ENCODE peak calls at places on chromosomes 11 and 22, in four cellular contexts. One of them, this sample, is unnamed.

GRCh38 chr11:62806611-62807121 is 1.4 kb upstream of the NXF1 start:
- DNase-seq in NCI-H2227 treated with DMSO at 0.1 percent for 48 hours: peak; percentile 16
- DNase-seq in HEK293T: no peak
- DNase-seq in nucleus accumbens: no peak
- DNase-seq in this sample: no peak

GRCh38 chr11:120139316-120140069 is 1.6 kb upstream of the TRIM29 start:
- DNase-seq in nucleus accumbens: no peak
- DNase-seq in HEK293T: no peak
- DNase-seq in NCI-H2227 treated with DMSO at 0.1 percent for 48 hours: no peak
- DNase-seq in this sample: no peak

GRCh38 chr11:57205046-57205671 is 23.4 kb downstream of the LRRC55 start:
- DNase-seq in nucleus accumbens: no peak
- DNase-seq in NCI-H2227 treated with DMSO at 0.1 percent for 48 hours: no peak
- DNase-seq in HEK293T: no peak
- DNase-seq in this sample: no peak

GRCh38 chr11:2888266-2888968 is 2.8 kb upstream of the CDKN1C start:
- DNase-seq in nucleus accumbens: peak; percentile 58
- DNase-seq in HEK293T: peak; percentile 81
- DNase-seq in NCI-H2227 treated with DMSO at 0.1 percent for 48 hours: peak; percentile 80
- DNase-seq in this sample: peak; percentile 98

GRCh38 chr11:64148200-64148916 is 17.6 kb downstream of the MACROD1 start:
- DNase-seq in HEK293T: peak; percentile 80
- DNase-seq in NCI-H2227 treated with DMSO at 0.1 percent for 48 hours: peak; percentile 85
- DNase-seq in nucleus accumbens: peak; percentile 82
- DNase-seq in this sample: peak; percentile 86

GRCh38 chr11:69126286-69126685 is 29.4 kb upstream of the SMIM38 start:
- DNase-seq in NCI-H2227 treated with DMSO at 0.1 percent for 48 hours: no peak
- DNase-seq in nucleus accumbens: no peak
- DNase-seq in HEK293T: no peak
- DNase-seq in this sample: no peak

GRCh38 chr22:21775061-21775460 is 39.5 kb upstream of the YPEL1 start:
- DNase-seq in NCI-H2227 treated with DMSO at 0.1 percent for 48 hours: no peak
- DNase-seq in nucleus accumbens: no peak
- DNase-seq in HEK293T: no peak
- DNase-seq in this sample: peak; percentile 94

GRCh38 chr22:29581799-29582198 is 886 bp upstream of the NIPSNAP1 start:
- DNase-seq in NCI-H2227 treated with DMSO at 0.1 percent for 48 hours: no peak
- DNase-seq in HEK293T: no peak
- DNase-seq in nucleus accumbens: no peak
- DNase-seq in this sample: no peak

GRCh38 chr11:132784441-132784840 is 747.9 kb downstream of the OPCML start:
- DNase-seq in NCI-H2227 treated with DMSO at 0.1 percent for 48 hours: no peak
- DNase-seq in nucleus accumbens: no peak
- DNase-seq in HEK293T: no peak
- DNase-seq in this sample: no peak

GRCh38 chr11:32079511-32079910 is 11.4 kb upstream of the RCN1 start:
- DNase-seq in NCI-H2227 treated with DMSO at 0.1 percent for 48 hours: no peak
- DNase-seq in HEK293T: no peak
- DNase-seq in nucleus accumbens: no peak
- DNase-seq in this sample: no peak

GRCh38 chr11:19853016-19853415 is 140.4 kb downstream of the NAV2 start:
- DNase-seq in HEK293T: no peak
- DNase-seq in NCI-H2227 treated with DMSO at 0.1 percent for 48 hours: no peak
- DNase-seq in nucleus accumbens: no peak
- DNase-seq in this sample: no peak

GRCh38 chr22:37179622-37180420 is 8.2 kb downstream of the C1QTNF6 start:
- DNase-seq in nucleus accumbens: no peak
- DNase-seq in HEK293T: no peak
- DNase-seq in NCI-H2227 treated with DMSO at 0.1 percent for 48 hours: no peak
- DNase-seq in this sample: no peak

GRCh38 chr11:9895016-9895415 is 231.1 kb downstream of the SWAP70 start:
- DNase-seq in nucleus accumbens: no peak
- DNase-seq in HEK293T: no peak
- DNase-seq in NCI-H2227 treated with DMSO at 0.1 percent for 48 hours: no peak
- DNase-seq in this sample: no peak

GRCh38 chr22:38135133-38135706 is 24.7 kb upstream of the BAIAP2L2 start:
- DNase-seq in NCI-H2227 treated with DMSO at 0.1 percent for 48 hours: no peak
- DNase-seq in nucleus accumbens: no peak
- DNase-seq in HEK293T: no peak
- DNase-seq in this sample: no peak

GRCh38 chr11:69892986-69893555 is 73.9 kb upstream of the FGF3 start:
- DNase-seq in HEK293T: no peak
- DNase-seq in NCI-H2227 treated with DMSO at 0.1 percent for 48 hours: no peak
- DNase-seq in nucleus accumbens: no peak
- DNase-seq in this sample: peak; percentile 14

GRCh38 chr11:76732643-76733042 is 50.5 kb upstream of the TSKU start:
- DNase-seq in NCI-H2227 treated with DMSO at 0.1 percent for 48 hours: no peak
- DNase-seq in nucleus accumbens: no peak
- DNase-seq in HEK293T: no peak
- DNase-seq in this sample: no peak

GRCh38 chr22:36587289-36588154 is 58.6 kb upstream of the EIF3D start:
- DNase-seq in NCI-H2227 treated with DMSO at 0.1 percent for 48 hours: no peak
- DNase-seq in HEK293T: no peak
- DNase-seq in nucleus accumbens: no peak
- DNase-seq in this sample: peak; percentile 44

GRCh38 chr11:67389477-67389876 is 2.3 kb upstream of the RAD9A start:
- DNase-seq in HEK293T: peak; percentile 65
- DNase-seq in NCI-H2227 treated with DMSO at 0.1 percent for 48 hours: no peak
- DNase-seq in nucleus accumbens: no peak
- DNase-seq in this sample: no peak

GRCh38 chr22:41821449-41822030 is 11.4 kb upstream of the SREBF2 start:
- DNase-seq in NCI-H2227 treated with DMSO at 0.1 percent for 48 hours: no peak
- DNase-seq in nucleus accumbens: no peak
- DNase-seq in HEK293T: no peak
- DNase-seq in this sample: no peak

GRCh38 chr11:88414385-88414861 is 76.9 kb upstream of the CTSC start:
- DNase-seq in NCI-H2227 treated with DMSO at 0.1 percent for 48 hours: no peak
- DNase-seq in HEK293T: peak; percentile 14
- DNase-seq in nucleus accumbens: no peak
- DNase-seq in this sample: no peak

GRCh38 chr22:30348837-30349236 is 7.9 kb downstream of the SF3A1 start:
- DNase-seq in HEK293T: no peak
- DNase-seq in nucleus accumbens: no peak
- DNase-seq in NCI-H2227 treated with DMSO at 0.1 percent for 48 hours: no peak
- DNase-seq in this sample: no peak

GRCh38 chr11:116826751-116827431 is 2.8 kb upstream of the APOC3 start:
- DNase-seq in NCI-H2227 treated with DMSO at 0.1 percent for 48 hours: no peak
- DNase-seq in HEK293T: no peak
- DNase-seq in nucleus accumbens: no peak
- DNase-seq in this sample: peak; percentile 68

GRCh38 chr11:61201476-61201875 is 1.8 kb upstream of the PGA3 start:
- DNase-seq in NCI-H2227 treated with DMSO at 0.1 percent for 48 hours: no peak
- DNase-seq in HEK293T: no peak
- DNase-seq in nucleus accumbens: no peak
- DNase-seq in this sample: no peak

GRCh38 chr22:50584106-50585096 is 1.8 kb upstream of the CHKB start:
- DNase-seq in HEK293T: no peak
- DNase-seq in nucleus accumbens: no peak
- DNase-seq in NCI-H2227 treated with DMSO at 0.1 percent for 48 hours: no peak
- DNase-seq in this sample: no peak

GRCh38 chr11:61254403-61255025 is 13.5 kb downstream of the PGA5 start:
- DNase-seq in nucleus accumbens: no peak
- DNase-seq in NCI-H2227 treated with DMSO at 0.1 percent for 48 hours: peak; percentile 64
- DNase-seq in HEK293T: peak; percentile 88
- DNase-seq in this sample: peak; percentile 59

GRCh38 chr11:58898106-58898505 is 41.2 kb upstream of the GLYATL1 start:
- DNase-seq in nucleus accumbens: no peak
- DNase-seq in NCI-H2227 treated with DMSO at 0.1 percent for 48 hours: no peak
- DNase-seq in HEK293T: no peak
- DNase-seq in this sample: no peak

GRCh38 chr11:134578807-134579708 is 167.0 kb upstream of the B3GAT1 start:
- DNase-seq in NCI-H2227 treated with DMSO at 0.1 percent for 48 hours: no peak
- DNase-seq in HEK293T: no peak
- DNase-seq in nucleus accumbens: no peak
- DNase-seq in this sample: no peak

GRCh38 chr11:115660072-115660805 is 156.0 kb upstream of the CADM1 start:
- DNase-seq in nucleus accumbens: no peak
- DNase-seq in HEK293T: no peak
- DNase-seq in NCI-H2227 treated with DMSO at 0.1 percent for 48 hours: peak; percentile 21
- DNase-seq in this sample: no peak

This sample was measured in posterior cingulate gyrus.